ENCODE peak calls at places on chromosome 17, in six cellular contexts. E is cardiac fibroblast; B is activated naive CD8-positive, alpha-beta T cell treated with anti-CD3 and anti-CD28 coated beads, Interleukin-2, amount 50 U/mL, for 24 hours; R is activated gamma-delta T cell treated with anti-CD3 and anti-CD28 coated beads, Interleukin-2, amount 50 U/mL, for 16 hours; Z is T-helper 2 cell; M is RWPE1. G is an unnamed sample.
A peak's percentile ranks its signal among the peaks of the same experiment; 100 is the strongest.

GRCh38 chr17:28744104-28744801 is 442 bp downstream of the TRAF4 start:
- DNase-seq in M (peak; percentile 76), R (no peak), E (peak; percentile 56), Z (peak; percentile 54), B (peak; percentile 83), G (no peak)

GRCh38 chr17:2011421-2012371 is 13.4 kb downstream of the RTN4RL1 start:
- DNase-seq in M (peak; percentile 67), B (no peak), Z (no peak), R (no peak), E (peak; percentile 22), G (no peak)

GRCh38 chr17:49670002-49670401 is 7.9 kb downstream of the SPOP start:
- DNase-seq in E (no peak), M (no peak), Z (no peak), R (no peak), B (no peak), G (no peak)

GRCh38 chr17:80146121-80147034 is 550 bp downstream of the EIF4A3 start:
- DNase-seq in Z (no peak), M (no peak), E (peak; percentile 24), R (no peak), B (no peak), G (no peak)

GRCh38 chr17:28053044-28053670 is 10.7 kb downstream of the NLK start:
- DNase-seq in R (no peak), B (no peak), E (no peak), Z (no peak), M (no peak), G (no peak)

GRCh38 chr17:70535986-70536385 is 366.7 kb downstream of the KCNJ2 start:
- DNase-seq in E (peak; percentile 7), Z (no peak), R (no peak), B (no peak), M (no peak), G (no peak)

GRCh38 chr17:35855965-35856364 is 12.7 kb downstream of the HEATR9 start:
- DNase-seq in E (no peak), R (no peak), Z (no peak), B (no peak), M (no peak), G (no peak)

GRCh38 chr17:1485748-1486376 is 6.6 kb downstream of the MYO1C start:
- DNase-seq in E (peak; percentile 64), R (peak; percentile 32), Z (peak; percentile 47), M (peak; percentile 40), B (peak; percentile 72), G (no peak)

GRCh38 chr17:43826206-43826605 is 6.7 kb downstream of the MPP3 start:
- DNase-seq in B (no peak), Z (no peak), R (no peak), M (no peak), E (no peak), G (no peak)

GRCh38 chr17:74199306-74200092 is 4.0 kb upstream of the RPL38 start:
- DNase-seq in Z (peak; percentile 54), R (peak; percentile 47), E (peak; percentile 61), B (peak; percentile 79), M (peak; percentile 65), G (peak; percentile 94)

GRCh38 chr17:76266244-76266938 is 1.2 kb downstream of the UBALD2 start:
- DNase-seq in M (peak; percentile 41), E (peak; percentile 49), B (peak; percentile 30), R (no peak), Z (no peak), G (no peak)

GRCh38 chr17:77790143-77790829 is 168.2 kb upstream of the TNRC6C start:
- DNase-seq in B (no peak), M (no peak), Z (no peak), E (no peak), R (no peak), G (no peak)